ENCODE peak calls at places on chromosomes 7 and 10, in nine cellular contexts. G, J, W, L, C, X, O, I and H are unnamed samples.

GRCh38 chr7:100510437-100511239 is 26.9 kb downstream of the NYAP1 start:
- DNase-seq in G (no peak), J (no peak), W (no peak), L (no peak), C (no peak), X (no peak), O (no peak), I (no peak), H (no peak)

GRCh38 chr10:986137-986825 is 2.0 kb upstream of the GTPBP4 start:
- DNase-seq in G (no peak), J (no peak), W (no peak), L (peak), C (no peak), X (peak), O (peak), I (peak), H (peak)

GRCh38 chr7:82699773-82700186 is 256.2 kb upstream of the CACNA2D1 start:
- DNase-seq in G (no peak), J (no peak), W (no peak), L (peak), C (no peak), X (peak), O (peak), I (peak), H (peak)

GRCh38 chr10:129969528-129970264 is 5.6 kb upstream of the EBF3 start:
- DNase-seq in G (peak), J (no peak), W (no peak), L (no peak), C (peak), X (no peak), O (no peak), I (no peak), H (no peak)

GRCh38 chr10:2970190-2970823 is 97.0 kb upstream of the PFKP start:
- DNase-seq in G (no peak), J (no peak), W (no peak), L (no peak), C (no peak), X (no peak), O (no peak), I (no peak), H (no peak)

GRCh38 chr10:110074986-110075664 is 67.3 kb downstream of the ADD3 start:
- DNase-seq in G (no peak), J (no peak), W (no peak), L (peak), C (no peak), X (peak), O (peak), I (no peak), H (peak)

GRCh38 chr10:96632974-96633373 is 46.2 kb upstream of the TM9SF3 start:
- DNase-seq in G (no peak), J (no peak), W (no peak), L (no peak), C (no peak), X (no peak), O (no peak), I (no peak), H (no peak)

GRCh38 chr10:108184129-108184528 is 1019.6 kb upstream of the SORCS1 start:
- DNase-seq in G (no peak), J (no peak), W (no peak), L (no peak), C (no peak), X (no peak), O (no peak), I (no peak), H (no peak)

GRCh38 chr10:95500097-95500496 is 61.1 kb downstream of the SORBS1 start:
- DNase-seq in G (no peak), J (no peak), W (no peak), L (no peak), C (no peak), X (no peak), O (no peak), I (no peak), H (no peak)

GRCh38 chr10:27145937-27146336 is 8.2 kb downstream of the YME1L1 start:
- DNase-seq in G (no peak), J (no peak), W (no peak), L (no peak), C (no peak), X (no peak), O (no peak), I (no peak), H (no peak)

GRCh38 chr10:45557275-45557905 is 115.2 kb downstream of the ZFAND4 start:
- DNase-seq in G (no peak), J (no peak), W (peak), L (peak), C (no peak), X (no peak), O (no peak), I (no peak), H (no peak)

GRCh38 chr10:121952226-121952625 is 22.8 kb downstream of the NSMCE4A start:
- DNase-seq in G (no peak), J (no peak), W (no peak), L (no peak), C (no peak), X (peak), O (no peak), I (no peak), H (no peak)

GRCh38 chr7:78901566-78901965 is 551.9 kb downstream of the MAGI2 start:
- DNase-seq in G (no peak), J (no peak), W (no peak), L (no peak), C (no peak), X (no peak), O (no peak), I (no peak), H (no peak)

GRCh38 chr10:100872034-100872791 is 40.5 kb upstream of the SLF2 start:
- DNase-seq in G (peak), J (no peak), W (peak), L (peak), C (peak), X (peak), O (peak), I (no peak), H (peak)

GRCh38 chr10:2978111-2978510 is 89.2 kb upstream of the PFKP start:
- DNase-seq in G (no peak), J (no peak), W (no peak), L (peak), C (peak), X (peak), O (peak), I (no peak), H (peak)

GRCh38 chr10:91613411-91614253 is 19.2 kb downstream of the PPP1R3C start:
- DNase-seq in G (no peak), J (no peak), W (no peak), L (peak), C (no peak), X (peak), O (peak), I (no peak), H (peak)

GRCh38 chr10:14391342-14391741 is 60.6 kb upstream of the FRMD4A start:
- DNase-seq in G (no peak), J (no peak), W (no peak), L (no peak), C (no peak), X (no peak), O (no peak), I (no peak), H (no peak)

GRCh38 chr10:71844695-71845094 is 6.4 kb downstream of the PSAP start:
- DNase-seq in G (no peak), J (no peak), W (no peak), L (no peak), C (no peak), X (no peak), O (no peak), I (no peak), H (no peak)

GRCh38 chr7:42440951-42441350 is 203.9 kb upstream of the GLI3 start:
- DNase-seq in G (no peak), J (no peak), W (no peak), L (no peak), C (no peak), X (peak), O (no peak), I (no peak), H (no peak)

GRCh38 chr7:134701272-134701671 is 54.6 kb downstream of the BPGM start:
- DNase-seq in G (no peak), J (no peak), W (no peak), L (peak), C (peak), X (no peak), O (no peak), I (no peak), H (peak)

GRCh38 chr10:53260213-53260612 is 487.6 kb upstream of the MBL2 start:
- DNase-seq in G (no peak), J (no peak), W (no peak), L (no peak), C (no peak), X (no peak), O (no peak), I (no peak), H (no peak)

GRCh38 chr10:101354584-101355070 is 662 bp downstream of the BTRC start:
- DNase-seq in G (no peak), J (no peak), W (no peak), L (no peak), C (no peak), X (no peak), O (peak), I (no peak), H (no peak)

GRCh38 chr10:74871595-74872382 is 45.4 kb downstream of the KAT6B start:
- DNase-seq in G (no peak), J (no peak), W (no peak), L (no peak), C (peak), X (no peak), O (peak), I (no peak), H (no peak)

GRCh38 chr10:127906548-127907377 is at the start of gene PTPRE:
- DNase-seq in G (peak), J (peak), W (peak), L (peak), C (peak), X (peak), O (peak), I (peak), H (peak)

GRCh38 chr7:30493231-30493630 is 11.4 kb downstream of the GGCT start:
- DNase-seq in G (no peak), J (no peak), W (no peak), L (no peak), C (no peak), X (no peak), O (no peak), I (no peak), H (no peak)

GRCh38 chr7:32347244-32347828 is 142.8 kb downstream of the LSM5 start:
- DNase-seq in G (peak), J (no peak), W (no peak), L (peak), C (peak), X (peak), O (peak), I (no peak), H (peak)

GRCh38 chr10:98374176-98374969 is 40.6 kb downstream of the PYROXD2 start:
- DNase-seq in G (no peak), J (no peak), W (no peak), L (peak), C (no peak), X (peak), O (peak), I (no peak), H (peak)

GRCh38 chr10:11345224-11346054 is 266.0 kb downstream of the USP6NL start:
- DNase-seq in G (peak), J (no peak), W (peak), L (peak), C (no peak), X (no peak), O (peak), I (no peak), H (peak)

GRCh38 chr10:101817542-101818118 is 614 bp downstream of the OGA start:
- DNase-seq in G (no peak), J (peak), W (no peak), L (peak), C (no peak), X (peak), O (peak), I (peak), H (peak)

GRCh38 chr7:127885222-127885772 is 145.9 kb downstream of the LRRC4 start:
- DNase-seq in G (no peak), J (no peak), W (no peak), L (no peak), C (no peak), X (no peak), O (no peak), I (no peak), H (no peak)

GRCh38 chr10:115963848-115964247 is 309.2 kb downstream of the GFRA1 start:
- DNase-seq in G (no peak), J (no peak), W (no peak), L (no peak), C (no peak), X (peak), O (no peak), I (no peak), H (peak)
- TF ChIP-seq CTCF in G (no peak), J (no peak), W (no peak), L (no peak), C (no peak), X (no peak), O (no peak), I (no peak), H (no peak)

GRCh38 chr7:38748056-38748610 is 117.0 kb upstream of the AMPH start:
- DNase-seq in G (no peak), J (peak), W (no peak), L (peak), C (no peak), X (peak), O (no peak), I (no peak), H (peak)
- TF ChIP-seq CTCF in G (no peak), J (peak), W (no peak), L (peak), C (no peak), X (peak), O (peak), I (peak), H (peak)

DNA sequence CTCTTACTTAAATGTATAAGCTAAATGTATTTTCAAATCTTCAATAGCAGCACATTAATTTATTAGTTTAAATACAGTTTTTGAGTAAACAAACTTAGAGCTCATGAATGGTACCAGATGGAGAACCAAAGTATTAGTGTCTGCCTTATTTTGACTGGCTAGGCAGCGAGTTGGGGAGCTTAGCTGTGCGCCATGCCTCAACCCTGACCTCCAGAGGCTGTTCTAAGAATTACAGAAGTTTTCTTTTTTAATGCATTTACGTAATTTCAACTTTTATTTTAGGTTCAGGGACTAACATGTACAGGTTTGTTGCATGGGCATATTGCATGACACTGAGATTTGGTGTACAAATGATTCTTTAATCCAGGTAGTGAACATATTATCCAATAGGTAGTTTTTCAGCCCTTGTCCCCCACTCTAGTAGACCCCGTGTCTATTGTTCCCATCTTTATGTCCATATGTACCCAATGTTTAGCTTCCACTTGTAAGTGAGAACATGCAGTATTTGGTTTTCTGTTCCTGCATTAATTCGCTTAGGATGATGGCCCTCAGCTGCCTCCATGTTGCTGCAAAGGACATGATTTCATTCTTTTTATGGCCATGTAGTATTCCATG is 166.8 kb downstream of the IQUB start:
- DNase-seq in G (peak), J (no peak), W (no peak), L (peak), C (peak), X (peak), O (peak), I (no peak), H (peak)
- TF ChIP-seq CTCF in G (peak), J (peak), W (no peak), L (peak), C (peak), X (peak), O (peak), I (peak), H (peak)

GRCh38 chr7:93027044-93027443 is 90.7 kb downstream of the SAMD9 start:
- DNase-seq in G (no peak), J (no peak), W (no peak), L (no peak), C (no peak), X (no peak), O (no peak), I (no peak), H (no peak)

GRCh38 chr7:93030605-93031225 is 87.1 kb downstream of the SAMD9 start:
- DNase-seq in G (no peak), J (no peak), W (no peak), L (peak), C (no peak), X (peak), O (no peak), I (no peak), H (no peak)

GRCh38 chr7:93029056-93029455 is 88.7 kb downstream of the SAMD9 start:
- DNase-seq in G (no peak), J (no peak), W (no peak), L (no peak), C (no peak), X (no peak), O (peak), I (no peak), H (peak)

GRCh38 chr7:93026425-93026824 is 91.4 kb downstream of the SAMD9 start:
- DNase-seq in G (no peak), J (no peak), W (no peak), L (no peak), C (no peak), X (no peak), O (no peak), I (no peak), H (no peak)

DNA sequence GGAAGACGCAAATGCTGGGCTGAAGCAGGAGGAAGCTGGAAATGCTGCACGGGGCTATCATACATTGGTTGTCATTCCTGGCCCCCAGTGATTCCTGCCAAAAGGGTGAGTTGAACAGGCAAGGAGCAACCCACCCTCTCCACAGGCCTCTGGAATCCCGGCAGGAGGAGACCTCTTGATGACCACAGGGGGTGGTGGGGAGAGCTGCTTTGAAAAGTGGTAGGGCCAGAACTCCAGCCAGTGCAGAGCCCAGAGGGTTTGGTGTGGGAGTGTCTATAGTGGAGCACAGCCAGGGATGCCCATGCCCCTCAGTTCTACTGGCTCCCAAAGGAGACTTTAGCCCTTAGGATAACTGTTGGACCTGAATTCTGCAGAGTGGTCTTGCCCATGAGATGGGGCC is 89.2 kb downstream of the SAMD9 start:
- DNase-seq in G (no peak), J (no peak), W (no peak), L (no peak), C (no peak), X (no peak), O (no peak), I (no peak), H (no peak)
- TF ChIP-seq CTCF in G (no peak), J (no peak), W (no peak), L (no peak), C (no peak), X (no peak), O (no peak), I (no peak), H (no peak)